ENCODE peak calls at places on chromosomes 11 and 22, in eight cellular contexts. J is K562; P is stimulated activated CD4-positive, alpha-beta T cell treated with anti-CD3 and anti-CD28 coated beads, Interleukin-4, amount 100 ng/mL, for 48 hours; M is effector memory CD4-positive, alpha-beta T cell; L is A549; G is Calu3; F is NCI-H748 treated with DMSO at 0.1 percent for 48 hours; Q is activated gamma-delta T cell treated with Interleukin-2 at 50 U/mL for 16 hours. V is an unnamed sample.

GRCh38 chr22:46684706-46685105 is 53.3 kb downstream of the CERK start:
- DNase-seq in F (no peak), G (no peak), L (no peak), Q (no peak), J (no peak), M (no peak), P (no peak), V (no peak)

GRCh38 chr22:30435674-30436126 is 10.1 kb downstream of the MTFP1 start:
- DNase-seq in J (no peak), M (peak), F (no peak), G (no peak), L (no peak), Q (peak), P (peak), V (no peak)

GRCh38 chr22:26215766-26216165 is 46.5 kb downstream of the SEZ6L start:
- DNase-seq in Q (no peak), J (no peak), L (no peak), P (no peak), F (no peak), G (no peak), M (no peak), V (no peak)

GRCh38 chr11:118265954-118266353 is 1.9 kb upstream of the MPZL2 start:
- DNase-seq in L (no peak), J (no peak), F (no peak), M (no peak), G (peak), Q (no peak), P (no peak), V (no peak)

GRCh38 chr11:2788751-2789140 is 89.0 kb upstream of the KCNQ1OT1 start:
- DNase-seq in F (no peak), Q (peak), M (no peak), J (no peak), G (no peak), P (no peak), L (no peak), V (no peak)

GRCh38 chr11:70326365-70326803 is 55.9 kb downstream of the PPFIA1 start:
- DNase-seq in P (no peak), G (no peak), Q (no peak), L (no peak), J (no peak), F (no peak), M (no peak), V (no peak)

GRCh38 chr22:20885557-20886323 is 26.9 kb downstream of the SNAP29 start:
- DNase-seq in G (peak), P (peak), L (peak), Q (peak), F (peak), J (peak), M (peak), V (peak)

GRCh38 chr11:17528181-17528691 is 16.0 kb downstream of the USH1C start:
- DNase-seq in F (peak), M (peak), Q (peak), P (peak), G (peak), J (peak), L (peak), V (peak)

GRCh38 chr11:5891216-5891800 is 1.7 kb upstream of the OR52E5 start:
- DNase-seq in L (peak), F (peak), J (peak), P (no peak), G (no peak), Q (no peak), M (no peak), V (peak)

GRCh38 chr22:40042312-40042711 is 47.6 kb downstream of the FAM83F start:
- DNase-seq in M (no peak), Q (no peak), F (no peak), J (no peak), G (no peak), P (no peak), L (no peak), V (no peak)

GRCh38 chr22:32996702-32997101 is 61.5 kb downstream of the SYN3 start:
- DNase-seq in P (no peak), Q (no peak), L (peak), F (no peak), J (no peak), G (peak), M (no peak), V (no peak)

GRCh38 chr22:33018232-33018864 is 39.8 kb downstream of the SYN3 start:
- DNase-seq in J (peak), L (peak), G (peak), M (no peak), F (no peak), P (peak), Q (peak), V (peak)

GRCh38 chr11:94729352-94729751 is 38.8 kb upstream of the AMOTL1 start:
- DNase-seq in G (no peak), L (no peak), J (no peak), Q (no peak), P (no peak), F (no peak), M (no peak), V (no peak)

GRCh38 chr22:36610056-36610455 is 81.1 kb upstream of the EIF3D start:
- DNase-seq in M (no peak), J (no peak), L (no peak), Q (no peak), P (no peak), F (no peak), G (no peak), V (no peak)

GRCh38 chr11:120431633-120432032 is 79.9 kb upstream of the GRIK4 start:
- DNase-seq in G (no peak), P (no peak), M (no peak), J (peak), F (no peak), L (peak), Q (no peak), V (peak)

GRCh38 chr22:44463151-44463550 is 34.9 kb downstream of the RTL6 start:
- DNase-seq in J (no peak), G (no peak), M (no peak), P (no peak), L (no peak), Q (no peak), F (no peak), V (no peak)

GRCh38 chr11:81907996-81908395 is 825.7 kb downstream of the FAM181B start:
- DNase-seq in L (no peak), G (no peak), Q (no peak), F (no peak), P (no peak), J (no peak), M (no peak), V (no peak)

GRCh38 chr22:50218996-50219727 is 18.4 kb downstream of the SELENOO start:
- DNase-seq in Q (no peak), J (peak), L (peak), G (no peak), F (no peak), P (no peak), M (no peak), V (peak)

GRCh38 chr11:13160745-13161144 is 116.8 kb upstream of the BMAL1 start:
- DNase-seq in J (no peak), M (no peak), P (no peak), Q (no peak), F (no peak), G (no peak), L (no peak), V (no peak)

V was measured in COLO829.